ENCODE peak calls at places on chromosomes 16 and 17, in four cellular contexts. F is activated CD4-positive, CD25-positive, alpha-beta regulatory T cell; Y is heart right ventricle; H is stimulated activated CD4-positive, alpha-beta T cell treated with anti-CD3 and anti-CD28 coated beads, Interleukin-1b, Interleukin-23, amount 100 ng/mL, for 1 hour. L is an unnamed sample.

GRCh38 chr16:2526135-2526534 is 5.1 kb downstream of the CEMP1 start:
- DNase-seq in Y (no peak), F (no peak), H (no peak), L (no peak)

GRCh38 chr16:70635356-70636016 is 10.9 kb upstream of the IL34 start:
- DNase-seq in F (no peak), H (no peak), Y (peak), L (no peak)

GRCh38 chr17:49434821-49435581 is 20.3 kb upstream of the PHB1 start:
- DNase-seq in Y (peak), H (no peak), F (peak), L (no peak)

GRCh38 chr16:27217256-27217655 is 13.9 kb downstream of the KDM8 start:
- DNase-seq in Y (no peak), F (no peak), H (no peak), L (no peak)

GRCh38 chr17:30196504-30196903 is 39.0 kb downstream of the SLC6A4 start:
- DNase-seq in Y (no peak), H (no peak), F (no peak), L (no peak)

GRCh38 chr16:55703003-55704001 is 47.5 kb downstream of the SLC6A2 start:
- DNase-seq in Y (peak), F (no peak), H (no peak), L (no peak)

GRCh38 chr16:75096730-75097129 is 19.9 kb downstream of the LDHD start:
- DNase-seq in Y (no peak), F (no peak), H (no peak), L (peak)

GRCh38 chr16:72240949-72241348 is 69.0 kb upstream of the PMFBP1 start:
- DNase-seq in H (no peak), F (no peak), Y (no peak), L (no peak)

GRCh38 chr17:37519241-37519985 is 29.7 kb downstream of the DUSP14 start:
- DNase-seq in Y (no peak), H (no peak), F (no peak), L (no peak)

GRCh38 chr17:33940769-33941168 is 314.3 kb upstream of the CCL2 start:
- DNase-seq in Y (peak), H (no peak), F (no peak), L (no peak)

GRCh38 chr16:89123001-89123830 is 29.6 kb downstream of the ACSF3 start:
- DNase-seq in F (no peak), Y (no peak), H (no peak), L (no peak)

GRCh38 chr16:66741131-66741900 is 10.1 kb downstream of the DYNC1LI2 start:
- DNase-seq in Y (peak), F (no peak), H (no peak), L (peak)

GRCh38 chr17:12624221-12624620 is 41.5 kb upstream of the MYOCD start:
- DNase-seq in F (no peak), Y (no peak), H (no peak), L (no peak)

GRCh38 chr16:9978160-9978725 is 204.0 kb downstream of the GRIN2A start:
- DNase-seq in F (no peak), Y (no peak), H (no peak), L (no peak)

GRCh38 chr17:81346090-81346907 is 49.0 kb upstream of the BAHCC1 start:
- DNase-seq in F (peak), Y (peak), H (peak), L (peak)

GRCh38 chr16:69443809-69444611 is 19.6 kb downstream of the CYB5B start:
- DNase-seq in F (no peak), Y (no peak), H (no peak), L (no peak)

GRCh38 chr17:66422181-66422580 is 119.8 kb downstream of the PRKCA start:
- DNase-seq in Y (no peak), H (no peak), F (no peak), L (no peak)

GRCh38 chr16:11297492-11298142 is 16.5 kb upstream of the PRM1 start:
- DNase-seq in F (peak), Y (peak), H (peak), L (peak)

GRCh38 chr16:30903596-30903995 is 7.2 kb downstream of the CTF1 start:
- DNase-seq in Y (peak), F (no peak), H (no peak), L (no peak)

GRCh38 chr16:889586-889985 is 81.2 kb downstream of the LMF1 start:
- DNase-seq in H (no peak), Y (no peak), F (no peak), L (no peak)

L was measured in ureter.